ENCODE peak calls at places on chromosomes 7 and 10, in ten cellular contexts. One of them, this sample, is unnamed.

GRCh38 chr10:122490786-122491680 is 29.7 kb downstream of the HTRA1 start:
- DNase-seq in neural progenitor cell: no peak
- DNase-seq in mammary epithelial cell: peak
- DNase-seq in astrocyte of the cerebellum: no peak
- DNase-seq in IMR-90: no peak
- DNase-seq in fibroblast of mammary gland: peak
- DNase-seq in K562: no peak
- DNase-seq in stomach: no peak
- DNase-seq in AG04450: no peak
- DNase-seq in endothelial cell of umbilical vein: no peak
- DNase-seq in this sample: no peak

GRCh38 chr7:22240904-22241571 is 115.9 kb downstream of the RAPGEF5 start:
- DNase-seq in neural progenitor cell: no peak
- DNase-seq in mammary epithelial cell: no peak
- DNase-seq in astrocyte of the cerebellum: no peak
- DNase-seq in IMR-90: no peak
- DNase-seq in fibroblast of mammary gland: no peak
- DNase-seq in K562: no peak
- DNase-seq in stomach: no peak
- DNase-seq in AG04450: no peak
- DNase-seq in endothelial cell of umbilical vein: no peak
- DNase-seq in this sample: no peak

GRCh38 chr10:49309691-49310371 is 10.9 kb downstream of the C10orf71 start:
- DNase-seq in neural progenitor cell: no peak
- DNase-seq in mammary epithelial cell: no peak
- DNase-seq in astrocyte of the cerebellum: no peak
- DNase-seq in IMR-90: no peak
- DNase-seq in fibroblast of mammary gland: no peak
- DNase-seq in K562: no peak
- DNase-seq in stomach: no peak
- DNase-seq in AG04450: no peak
- DNase-seq in endothelial cell of umbilical vein: no peak
- DNase-seq in this sample: no peak

GRCh38 chr7:116933465-116933864 is 19.8 kb upstream of the ST7 start:
- DNase-seq in neural progenitor cell: no peak
- DNase-seq in mammary epithelial cell: no peak
- DNase-seq in astrocyte of the cerebellum: no peak
- DNase-seq in IMR-90: no peak
- DNase-seq in fibroblast of mammary gland: no peak
- DNase-seq in K562: no peak
- DNase-seq in stomach: no peak
- DNase-seq in AG04450: no peak
- DNase-seq in endothelial cell of umbilical vein: no peak
- DNase-seq in this sample: no peak

GRCh38 chr7:40197527-40197926 is 62.7 kb downstream of the SUGCT start:
- DNase-seq in neural progenitor cell: no peak
- DNase-seq in mammary epithelial cell: no peak
- DNase-seq in astrocyte of the cerebellum: no peak
- DNase-seq in IMR-90: no peak
- DNase-seq in fibroblast of mammary gland: peak
- DNase-seq in K562: no peak
- DNase-seq in stomach: no peak
- DNase-seq in AG04450: no peak
- DNase-seq in endothelial cell of umbilical vein: no peak
- DNase-seq in this sample: no peak

GRCh38 chr10:15712903-15713302 is 6.8 kb downstream of the ITGA8 start:
- DNase-seq in neural progenitor cell: no peak
- DNase-seq in mammary epithelial cell: no peak
- DNase-seq in astrocyte of the cerebellum: no peak
- DNase-seq in IMR-90: no peak
- DNase-seq in fibroblast of mammary gland: peak
- DNase-seq in K562: no peak
- DNase-seq in stomach: no peak
- DNase-seq in AG04450: no peak
- DNase-seq in endothelial cell of umbilical vein: no peak
- DNase-seq in this sample: no peak

GRCh38 chr7:21944616-21945373 is 904 bp downstream of the CDCA7L start:
- DNase-seq in neural progenitor cell: peak
- DNase-seq in mammary epithelial cell: peak
- DNase-seq in astrocyte of the cerebellum: peak
- DNase-seq in IMR-90: peak
- DNase-seq in fibroblast of mammary gland: peak
- DNase-seq in K562: no peak
- DNase-seq in stomach: peak
- DNase-seq in AG04450: no peak
- DNase-seq in endothelial cell of umbilical vein: peak
- DNase-seq in this sample: no peak

GRCh38 chr10:131429942-131430341 is 118.4 kb upstream of the TCERG1L start:
- DNase-seq in neural progenitor cell: no peak
- DNase-seq in mammary epithelial cell: no peak
- DNase-seq in astrocyte of the cerebellum: no peak
- DNase-seq in IMR-90: no peak
- DNase-seq in fibroblast of mammary gland: no peak
- DNase-seq in K562: no peak
- DNase-seq in stomach: no peak
- DNase-seq in AG04450: no peak
- DNase-seq in endothelial cell of umbilical vein: no peak
- DNase-seq in this sample: no peak

GRCh38 chr10:82925547-82925946 is 1050.6 kb downstream of the NRG3 start:
- DNase-seq in neural progenitor cell: no peak
- DNase-seq in mammary epithelial cell: peak
- DNase-seq in astrocyte of the cerebellum: no peak
- DNase-seq in IMR-90: no peak
- DNase-seq in fibroblast of mammary gland: peak
- DNase-seq in K562: no peak
- DNase-seq in stomach: no peak
- DNase-seq in AG04450: no peak
- DNase-seq in endothelial cell of umbilical vein: no peak
- DNase-seq in this sample: peak

GRCh38 chr7:45347804-45348203 is 190.2 kb downstream of the RAMP3 start:
- DNase-seq in neural progenitor cell: no peak
- DNase-seq in mammary epithelial cell: peak
- DNase-seq in astrocyte of the cerebellum: no peak
- DNase-seq in IMR-90: peak
- DNase-seq in fibroblast of mammary gland: peak
- DNase-seq in K562: no peak
- DNase-seq in stomach: no peak
- DNase-seq in AG04450: no peak
- DNase-seq in endothelial cell of umbilical vein: no peak
- DNase-seq in this sample: no peak

GRCh38 chr10:130500251-130501000 is 364.2 kb downstream of the GLRX3 start:
- DNase-seq in neural progenitor cell: no peak
- DNase-seq in mammary epithelial cell: no peak
- DNase-seq in astrocyte of the cerebellum: no peak
- DNase-seq in IMR-90: no peak
- DNase-seq in fibroblast of mammary gland: no peak
- DNase-seq in K562: no peak
- DNase-seq in stomach: no peak
- DNase-seq in AG04450: no peak
- DNase-seq in endothelial cell of umbilical vein: no peak
- DNase-seq in this sample: no peak

GRCh38 chr10:65968871-65969270 is 957.0 kb upstream of the LRRTM3 start:
- DNase-seq in neural progenitor cell: no peak
- DNase-seq in mammary epithelial cell: no peak
- DNase-seq in astrocyte of the cerebellum: no peak
- DNase-seq in IMR-90: no peak
- DNase-seq in fibroblast of mammary gland: no peak
- DNase-seq in K562: no peak
- DNase-seq in stomach: no peak
- DNase-seq in AG04450: no peak
- DNase-seq in endothelial cell of umbilical vein: no peak
- DNase-seq in this sample: no peak

GRCh38 chr7:112448891-112449290 is 1.4 kb upstream of the IFRD1 start:
- DNase-seq in neural progenitor cell: no peak
- DNase-seq in mammary epithelial cell: peak
- DNase-seq in astrocyte of the cerebellum: no peak
- DNase-seq in IMR-90: no peak
- DNase-seq in fibroblast of mammary gland: no peak
- DNase-seq in K562: no peak
- DNase-seq in stomach: no peak
- DNase-seq in AG04450: no peak
- DNase-seq in endothelial cell of umbilical vein: no peak
- DNase-seq in this sample: no peak

GRCh38 chr10:61172182-61172926 is 228.4 kb upstream of the RHOBTB1 start:
- DNase-seq in neural progenitor cell: no peak
- DNase-seq in mammary epithelial cell: no peak
- DNase-seq in astrocyte of the cerebellum: no peak
- DNase-seq in IMR-90: no peak
- DNase-seq in fibroblast of mammary gland: no peak
- DNase-seq in K562: no peak
- DNase-seq in stomach: no peak
- DNase-seq in AG04450: no peak
- DNase-seq in endothelial cell of umbilical vein: no peak
- DNase-seq in this sample: no peak

GRCh38 chr7:152513861-152514770 is 78.3 kb upstream of the KMT2C start:
- DNase-seq in neural progenitor cell: no peak
- DNase-seq in mammary epithelial cell: no peak
- DNase-seq in astrocyte of the cerebellum: no peak
- DNase-seq in IMR-90: no peak
- DNase-seq in fibroblast of mammary gland: no peak
- DNase-seq in K562: no peak
- DNase-seq in stomach: no peak
- DNase-seq in AG04450: no peak
- DNase-seq in endothelial cell of umbilical vein: no peak
- DNase-seq in this sample: no peak

GRCh38 chr7:152511736-152512135 is 75.9 kb upstream of the KMT2C start:
- DNase-seq in neural progenitor cell: no peak
- DNase-seq in mammary epithelial cell: no peak
- DNase-seq in astrocyte of the cerebellum: no peak
- DNase-seq in IMR-90: no peak
- DNase-seq in fibroblast of mammary gland: peak
- DNase-seq in K562: no peak
- DNase-seq in stomach: no peak
- DNase-seq in AG04450: no peak
- DNase-seq in endothelial cell of umbilical vein: no peak
- DNase-seq in this sample: no peak

GRCh38 chr7:152516216-152516615 is 80.4 kb upstream of the KMT2C start:
- DNase-seq in neural progenitor cell: no peak
- DNase-seq in mammary epithelial cell: no peak
- DNase-seq in astrocyte of the cerebellum: no peak
- DNase-seq in IMR-90: no peak
- DNase-seq in fibroblast of mammary gland: no peak
- DNase-seq in K562: no peak
- DNase-seq in stomach: no peak
- DNase-seq in AG04450: no peak
- DNase-seq in endothelial cell of umbilical vein: no peak
- DNase-seq in this sample: no peak

GRCh38 chr7:152514771-152515105 is 78.9 kb upstream of the KMT2C start:
- DNase-seq in neural progenitor cell: no peak
- DNase-seq in mammary epithelial cell: no peak
- DNase-seq in astrocyte of the cerebellum: no peak
- DNase-seq in IMR-90: no peak
- DNase-seq in fibroblast of mammary gland: no peak
- DNase-seq in K562: no peak
- DNase-seq in stomach: no peak
- DNase-seq in AG04450: no peak
- DNase-seq in endothelial cell of umbilical vein: no peak
- DNase-seq in this sample: no peak

DNA sequence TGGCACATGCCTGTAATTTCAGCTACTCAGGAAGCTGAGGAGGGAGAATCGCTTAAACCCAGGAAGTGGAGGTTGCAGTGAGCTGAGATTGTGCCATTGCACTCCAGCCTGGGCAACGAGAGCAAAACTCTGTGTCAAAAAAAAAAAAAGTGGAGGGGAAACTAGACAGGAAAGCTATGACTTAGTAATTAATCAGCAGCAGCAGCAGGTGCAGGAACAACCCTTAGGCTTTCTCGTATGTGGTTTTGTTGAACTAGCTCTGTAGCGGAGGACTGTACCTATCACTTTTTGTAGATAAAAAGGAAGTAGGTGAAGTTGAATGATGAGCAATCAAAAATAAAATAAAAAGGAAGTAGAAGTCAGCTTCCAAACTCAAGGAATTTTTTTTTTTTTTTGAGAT is 76.9 kb upstream of the KMT2C start:
- DNase-seq in neural progenitor cell: no peak
- DNase-seq in mammary epithelial cell: peak
- DNase-seq in astrocyte of the cerebellum: no peak
- DNase-seq in IMR-90: no peak
- DNase-seq in fibroblast of mammary gland: no peak
- DNase-seq in K562: no peak
- DNase-seq in stomach: no peak
- DNase-seq in AG04450: no peak
- DNase-seq in endothelial cell of umbilical vein: no peak
- DNase-seq in this sample: no peak
- H3K4me3 ChIP-seq in neural progenitor cell: no peak
- H3K4me3 ChIP-seq in mammary epithelial cell: no peak
- H3K4me3 ChIP-seq in astrocyte of the cerebellum: no peak
- H3K4me3 ChIP-seq in IMR-90: no peak
- H3K4me3 ChIP-seq in fibroblast of mammary gland: no peak
- H3K4me3 ChIP-seq in K562: no peak
- H3K4me3 ChIP-seq in stomach: no peak
- H3K4me3 ChIP-seq in AG04450: no peak
- H3K4me3 ChIP-seq in endothelial cell of umbilical vein: no peak
- H3K4me3 ChIP-seq in this sample: no peak

GRCh38 chr10:13518076-13518692 is 10.6 kb downstream of the BEND7 start:
- DNase-seq in neural progenitor cell: peak
- DNase-seq in mammary epithelial cell: no peak
- DNase-seq in astrocyte of the cerebellum: no peak
- DNase-seq in IMR-90: peak
- DNase-seq in fibroblast of mammary gland: no peak
- DNase-seq in K562: peak
- DNase-seq in stomach: no peak
- DNase-seq in AG04450: no peak
- DNase-seq in endothelial cell of umbilical vein: no peak
- DNase-seq in this sample: no peak
- TF ChIP-seq CTCF in neural progenitor cell: peak
- TF ChIP-seq CTCF in mammary epithelial cell: peak
- TF ChIP-seq CTCF in astrocyte of the cerebellum: peak
- TF ChIP-seq CTCF in IMR-90: peak
- TF ChIP-seq CTCF in fibroblast of mammary gland: no peak
- TF ChIP-seq CTCF in K562: peak
- TF ChIP-seq CTCF in stomach: peak
- TF ChIP-seq CTCF in AG04450: peak
- TF ChIP-seq CTCF in endothelial cell of umbilical vein: no peak
- TF ChIP-seq CTCF in this sample: peak

GRCh38 chr7:2757904-2758672 is 70.1 kb downstream of the AMZ1 start:
- DNase-seq in neural progenitor cell: no peak
- DNase-seq in mammary epithelial cell: peak
- DNase-seq in astrocyte of the cerebellum: peak
- DNase-seq in IMR-90: peak
- DNase-seq in fibroblast of mammary gland: peak
- DNase-seq in K562: peak
- DNase-seq in stomach: no peak
- DNase-seq in AG04450: peak
- DNase-seq in endothelial cell of umbilical vein: peak
- DNase-seq in this sample: peak
- H3K4me3 ChIP-seq in neural progenitor cell: no peak
- H3K4me3 ChIP-seq in mammary epithelial cell: peak
- H3K4me3 ChIP-seq in astrocyte of the cerebellum: peak
- H3K4me3 ChIP-seq in IMR-90: peak
- H3K4me3 ChIP-seq in fibroblast of mammary gland: peak
- H3K4me3 ChIP-seq in K562: peak
- H3K4me3 ChIP-seq in stomach: no peak
- H3K4me3 ChIP-seq in AG04450: peak
- H3K4me3 ChIP-seq in endothelial cell of umbilical vein: no peak
- H3K4me3 ChIP-seq in this sample: peak

DNA sequence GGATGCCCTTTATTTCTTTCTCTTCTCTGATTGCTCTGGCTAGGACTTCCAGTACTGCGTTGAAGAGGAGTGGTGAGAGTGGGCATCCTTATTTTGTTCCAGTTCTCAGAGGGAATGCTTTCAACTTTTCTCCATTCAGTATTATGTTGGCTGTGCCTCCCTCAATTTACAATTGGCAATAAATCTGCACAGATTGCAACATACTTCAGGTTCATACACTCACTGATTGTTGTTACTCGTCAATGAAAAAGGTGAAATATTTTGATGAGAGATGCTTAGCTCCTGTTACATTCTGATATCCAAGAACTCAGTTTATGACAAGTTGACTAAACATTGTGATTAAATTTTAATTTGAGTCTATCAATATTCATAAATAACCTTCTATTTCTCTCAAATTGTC is 37.9 kb upstream of the DKK1 start:
- DNase-seq in neural progenitor cell: no peak
- DNase-seq in mammary epithelial cell: no peak
- DNase-seq in astrocyte of the cerebellum: no peak
- DNase-seq in IMR-90: no peak
- DNase-seq in fibroblast of mammary gland: no peak
- DNase-seq in K562: no peak
- DNase-seq in stomach: no peak
- DNase-seq in AG04450: no peak
- DNase-seq in endothelial cell of umbilical vein: no peak
- DNase-seq in this sample: no peak
- TF ChIP-seq CTCF in neural progenitor cell: no peak
- TF ChIP-seq CTCF in mammary epithelial cell: no peak
- TF ChIP-seq CTCF in astrocyte of the cerebellum: no peak
- TF ChIP-seq CTCF in IMR-90: no peak
- TF ChIP-seq CTCF in fibroblast of mammary gland: no peak
- TF ChIP-seq CTCF in K562: no peak
- TF ChIP-seq CTCF in stomach: no peak
- TF ChIP-seq CTCF in AG04450: no peak
- TF ChIP-seq CTCF in endothelial cell of umbilical vein: no peak
- TF ChIP-seq CTCF in this sample: no peak

This sample was measured in retinal pigment epithelial cell.